ENCODE peak calls at places on chromosomes 13 and 19, in nine cellular contexts. H is cardiac muscle cell, U is WERI-Rb-1, I is brain microvascular endothelial cell, P is stomach, E is AG04450, D is PC-3, L is neural progenitor cell, T is fibroblast of lung. G is an unnamed sample.
A peak's percentile ranks its signal among the peaks of the same experiment; 100 is the strongest.

GRCh38 chr13:30290812-30291436 is 16.4 kb downstream of the KATNAL1 start:
- DNase-seq in L (no peak), T (peak; percentile 32), U (no peak), I (no peak), P (no peak), D (no peak), H (no peak), E (no peak), G (no peak)

GRCh38 chr19:3003046-3003445 is 25.7 kb downstream of the TLE6 start:
- DNase-seq in E (no peak), I (no peak), U (peak; percentile 42), L (no peak), T (no peak), H (no peak), P (no peak), D (no peak), G (no peak)

GRCh38 chr19:51094696-51095279 is 12.1 kb upstream of the KLK14 start:
- DNase-seq in D (peak; percentile 37), L (peak; percentile 84), U (peak; percentile 44), P (peak; percentile 45), E (no peak), I (no peak), T (no peak), H (peak; percentile 25), G (no peak)

GRCh38 chr13:51912091-51912490 is 50.3 kb downstream of the CCDC70 start:
- DNase-seq in T (no peak), H (no peak), I (no peak), D (peak; percentile 52), P (peak; percentile 50), L (no peak), U (no peak), E (no peak), G (no peak)

GRCh38 chr19:16435238-16435911 is 36.4 kb downstream of the EPS15L1 start:
- DNase-seq in L (no peak), H (peak; percentile 96), T (peak; percentile 92), E (peak; percentile 84), P (no peak), D (no peak), U (no peak), I (peak; percentile 99), G (peak; percentile 95)

GRCh38 chr19:342801-343421 is 1.7 kb downstream of the MIER2 start:
- DNase-seq in E (peak; percentile 65), D (peak; percentile 82), I (peak; percentile 94), P (peak; percentile 51), L (no peak), H (peak; percentile 91), T (peak; percentile 69), U (no peak), G (peak; percentile 98)

GRCh38 chr19:2064788-2065524 is 13.9 kb upstream of the MKNK2 start:
- DNase-seq in D (no peak), H (no peak), I (no peak), U (peak; percentile 42), E (no peak), T (no peak), L (no peak), P (no peak), G (no peak)

GRCh38 chr13:51844862-51845573 is at the start of gene TMEM272:
- DNase-seq in U (peak; percentile 70), L (peak; percentile 70), P (peak; percentile 57), D (peak; percentile 34), T (peak; percentile 30), H (peak; percentile 60), E (no peak), I (peak; percentile 27), G (peak; percentile 34)

GRCh38 chr13:32905063-32905863 is 111.0 kb upstream of the KL start:
- DNase-seq in E (no peak), L (no peak), P (no peak), D (peak; percentile 20), H (no peak), I (no peak), U (no peak), T (no peak), G (no peak)

GRCh38 chr13:98206946-98207345 is 29.9 kb upstream of the RNF113B start:
- DNase-seq in I (peak; percentile 91), H (peak; percentile 59), E (peak; percentile 89), L (no peak), D (no peak), U (no peak), P (no peak), T (peak; percentile 88), G (peak; percentile 41)

GRCh38 chr13:94192576-94192975 is 286.9 kb downstream of the DCT start:
- DNase-seq in L (peak; percentile 67), T (peak; percentile 49), P (no peak), H (peak; percentile 42), D (peak; percentile 53), U (peak; percentile 75), E (no peak), I (peak; percentile 34), G (peak; percentile 61)

GRCh38 chr13:51636349-51636890 is 52.2 kb downstream of the WDFY2 start:
- DNase-seq in I (no peak), D (peak; percentile 72), H (no peak), L (no peak), U (no peak), T (no peak), P (peak; percentile 63), E (no peak), G (no peak)

DNA sequence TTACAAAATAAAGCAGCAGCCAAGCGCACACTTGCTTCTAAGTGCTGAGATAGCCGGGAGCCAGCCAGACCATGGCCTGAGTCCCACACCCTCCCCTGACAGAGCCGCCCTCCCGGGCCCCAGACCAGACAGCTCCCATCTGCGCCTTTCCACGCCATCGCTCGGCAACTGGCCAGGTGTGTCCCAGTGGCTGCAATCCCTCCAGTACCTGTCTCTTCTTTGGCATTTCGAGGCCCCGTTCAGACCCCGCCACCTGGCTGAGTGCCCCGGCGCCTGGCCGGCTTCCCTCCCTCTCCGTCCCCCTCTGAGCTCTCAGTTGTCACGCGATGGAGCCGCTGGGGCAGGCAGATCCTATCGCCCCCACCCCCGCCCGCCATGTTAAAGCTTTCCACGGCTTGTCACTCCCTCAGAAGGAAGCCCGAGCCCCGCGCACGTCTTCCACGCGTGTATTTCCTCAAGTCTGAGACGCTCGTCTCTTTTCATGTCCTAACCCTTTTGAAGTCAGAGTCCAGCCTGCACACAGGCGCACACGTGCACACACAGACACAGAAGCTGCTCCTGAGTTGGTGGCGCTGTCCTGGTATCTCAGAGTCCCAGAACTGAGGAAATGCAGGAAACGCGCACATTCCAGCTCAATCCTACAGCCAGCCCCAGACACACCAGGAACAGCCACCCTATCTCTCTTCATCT is 7.9 kb downstream of the MLLT1 start:
- DNase-seq in I (no peak), E (no peak), P (peak; percentile 68), H (peak; percentile 91), D (peak; percentile 30), L (peak; percentile 31), U (peak; percentile 46), T (peak; percentile 74), G (peak; percentile 67)
- H3K4me3 ChIP-seq in I (no peak overlapping the region), E (peak overlapping the region; percentile 21), P (peak overlapping the region; percentile 29), H (peak overlapping the region; percentile 2), D (peak overlapping the region; percentile 16), L (no peak overlapping the region), U (peak overlapping the region; percentile 37), T (peak overlapping the region; percentile 36), G (peak overlapping the region; percentile 9)

GRCh38 chr13:26658972-26659371 is 101.5 kb downstream of the WASF3 start:
- DNase-seq in I (no peak), P (no peak), H (no peak), T (no peak), L (no peak), D (no peak), E (no peak), U (no peak), G (no peak)

GRCh38 chr13:26658491-26658890 is 101.0 kb downstream of the WASF3 start:
- DNase-seq in E (no peak), H (no peak), U (peak; percentile 70), P (no peak), L (peak; percentile 70), I (no peak), D (no peak), T (no peak), G (no peak)

GRCh38 chr13:26653842-26654241 is 96.4 kb downstream of the WASF3 start:
- DNase-seq in E (no peak), T (no peak), D (no peak), U (no peak), I (no peak), P (no peak), L (no peak), H (no peak), G (no peak)

GRCh38 chr13:26660185-26660584 is 100.4 kb downstream of the GPR12 start:
- DNase-seq in L (no peak), E (no peak), I (no peak), U (no peak), H (no peak), P (no peak), D (no peak), T (no peak), G (no peak)

DNA sequence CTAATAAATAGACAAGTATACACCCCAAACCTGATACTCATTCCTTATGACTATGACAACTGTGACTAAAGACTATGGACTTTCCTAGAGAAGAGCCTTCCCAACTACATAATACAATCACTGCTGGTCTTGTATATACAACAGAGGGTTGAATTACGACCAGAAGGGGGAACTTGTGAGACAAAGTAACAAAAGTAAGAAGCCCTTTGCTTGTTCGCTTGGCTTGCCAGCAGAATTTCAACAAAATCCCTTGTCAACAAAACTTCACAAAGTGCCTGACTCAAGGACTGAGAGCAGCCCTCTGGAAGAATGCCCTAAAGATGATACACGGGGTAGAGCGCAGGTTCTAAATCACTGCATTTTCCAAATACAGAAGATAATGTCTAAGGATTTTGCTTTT is 99.4 kb downstream of the WASF3 start:
- DNase-seq in P (no peak), L (peak; percentile 70), T (peak; percentile 52), D (peak; percentile 41), U (no peak), H (peak; percentile 50), E (peak; percentile 68), I (peak; percentile 29), G (peak; percentile 70)
- TF ChIP-seq CTCF in P (no peak), L (peak; percentile 47), T (peak; percentile 41), D (peak; percentile 45), U (peak; percentile 44), H (peak; percentile 36), E (peak; percentile 66), I (peak; percentile 38), G (peak; percentile 34)

DNA sequence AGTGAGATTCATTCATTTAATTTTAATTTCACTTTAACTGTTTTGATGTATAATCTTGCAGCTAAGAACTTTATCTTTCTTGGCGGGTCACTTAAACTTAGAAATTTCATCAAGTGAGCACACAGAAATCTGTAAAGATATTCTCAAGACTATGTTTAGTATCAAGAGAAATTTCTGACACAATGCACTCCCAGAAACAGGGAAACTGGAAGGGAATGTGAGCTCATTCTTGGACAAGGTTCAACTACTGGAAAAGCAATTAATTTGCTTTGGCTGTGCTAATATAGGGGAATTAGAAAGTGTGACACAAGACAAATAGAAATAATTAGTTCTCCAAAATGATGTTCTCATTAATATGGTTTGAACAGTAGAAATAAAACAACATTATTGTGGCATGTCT is 402.3 kb downstream of the DACH1 start:
- DNase-seq in D (no peak), H (peak; percentile 34), I (no peak), P (no peak), T (peak; percentile 11), L (no peak), U (no peak), E (no peak), G (no peak)
- H3K4me3 ChIP-seq in D (no peak overlapping the region), H (no peak overlapping the region), I (no peak overlapping the region), P (no peak overlapping the region), T (no peak overlapping the region), L (no peak overlapping the region), U (no peak overlapping the region), E (no peak overlapping the region), G (no peak overlapping the region)

GRCh38 chr19:34096020-34096915 is 76.0 kb upstream of the LSM14A start:
- DNase-seq in E (peak; percentile 11), U (peak; percentile 34), H (peak; percentile 69), T (peak; percentile 65), P (no peak), L (peak; percentile 80), D (peak; percentile 72), I (peak; percentile 28), G (peak; percentile 58)
- TF ChIP-seq CTCF in E (peak; percentile 57), U (peak; percentile 35), H (peak; percentile 65), T (peak; percentile 33), P (peak; percentile 43), L (peak; percentile 83), D (peak; percentile 78), I (peak; percentile 38), G (peak; percentile 60)

G was measured in fibroblast of mammary gland.